ENCODE peak calls at places on chromosomes 16 and 17, in nine cellular contexts. J is thoracic aorta, X is tibial artery, I is neural progenitor cell, H is suprapubic skin, V is H9, L is ascending aorta, A is lower leg skin, Z is upper lobe of right lung. U is an unnamed sample.

GRCh38 chr17:37607637-37608368 is 1.4 kb downstream of the SYNRG start:
- DNase-seq in J (no peak), V (no peak), H (no peak), I (peak), A (no peak), Z (no peak), L (no peak), X (no peak), U (peak)

GRCh38 chr17:562174-562573 is 152.5 kb downstream of the VPS53 start:
- DNase-seq in L (no peak), A (no peak), V (no peak), I (no peak), X (no peak), H (no peak), J (no peak), Z (no peak), U (no peak)

GRCh38 chr17:47693667-47694017 is 319 bp upstream of the TBKBP1 start:
- DNase-seq in Z (no peak), A (no peak), J (no peak), V (no peak), X (no peak), L (no peak), H (no peak), I (no peak), U (no peak)

GRCh38 chr16:78705694-78706093 is 606.2 kb downstream of the WWOX start:
- DNase-seq in I (peak), V (no peak), X (no peak), L (no peak), A (no peak), Z (no peak), J (no peak), H (no peak), U (peak)

GRCh38 chr17:5531019-5531418 is 44.7 kb downstream of the MIS12 start:
- DNase-seq in X (no peak), I (no peak), V (no peak), A (no peak), L (no peak), Z (peak), J (no peak), H (peak), U (no peak)

GRCh38 chr16:4814542-4815173 is 12.2 kb upstream of the ROGDI start:
- DNase-seq in Z (no peak), A (no peak), J (no peak), H (no peak), L (no peak), I (no peak), X (no peak), V (no peak), U (no peak)

GRCh38 chr16:16083421-16084156 is 134.2 kb downstream of the ABCC1 start:
- DNase-seq in L (no peak), Z (no peak), I (no peak), J (no peak), A (no peak), X (no peak), H (no peak), V (no peak), U (no peak)

GRCh38 chr17:83046759-83047478 is 32.5 kb upstream of the METRNL start:
- DNase-seq in H (no peak), L (no peak), Z (no peak), A (no peak), X (no peak), V (no peak), J (no peak), I (no peak), U (no peak)

GRCh38 chr16:23578096-23578830 is 17.9 kb downstream of the NDUFAB1 start:
- DNase-seq in H (no peak), I (no peak), X (no peak), J (no peak), L (no peak), Z (no peak), A (no peak), V (no peak), U (no peak)

GRCh38 chr17:34609210-34609609 is 29.8 kb downstream of the TMEM132E start:
- DNase-seq in V (no peak), Z (no peak), H (no peak), J (no peak), L (no peak), A (no peak), I (no peak), X (no peak), U (no peak)

GRCh38 chr17:34237458-34237857 is 17.6 kb upstream of the CCL2 start:
- DNase-seq in V (no peak), L (no peak), Z (no peak), I (no peak), J (no peak), H (no peak), A (no peak), X (no peak), U (no peak)

GRCh38 chr16:31713945-31714898 is 159.4 kb upstream of the ZNF267 start:
- DNase-seq in Z (no peak), A (no peak), L (no peak), I (peak), H (no peak), J (no peak), X (no peak), V (peak), U (no peak)

GRCh38 chr17:34665150-34665802 is 85.9 kb downstream of the TMEM132E start:
- DNase-seq in J (no peak), L (no peak), Z (no peak), X (peak), A (no peak), H (no peak), V (peak), I (no peak), U (no peak)

GRCh38 chr17:20266806-20267458 is 200.4 kb downstream of the LGALS9B start:
- DNase-seq in J (peak), I (no peak), Z (no peak), A (no peak), H (no peak), L (peak), X (no peak), V (no peak), U (no peak)

GRCh38 chr17:66576473-66576872 is 258.4 kb upstream of the CACNG5 start:
- DNase-seq in J (no peak), Z (no peak), A (no peak), X (no peak), L (no peak), V (peak), I (no peak), H (peak), U (no peak)

GRCh38 chr17:48241131-48241591 is 133.6 kb downstream of the SNX11 start:
- DNase-seq in A (peak), L (no peak), X (no peak), Z (no peak), I (no peak), H (no peak), J (no peak), V (no peak), U (peak)

GRCh38 chr17:17783825-17784598 is 52.8 kb downstream of the SREBF1 start:
- DNase-seq in L (no peak), X (no peak), V (peak), Z (no peak), H (no peak), I (peak), A (peak), J (no peak), U (no peak)

GRCh38 chr16:11896776-11897175 is 19.0 kb downstream of the GSPT1 start:
- DNase-seq in Z (no peak), H (no peak), A (no peak), L (no peak), X (no peak), I (no peak), J (no peak), V (no peak), U (no peak)

GRCh38 chr17:76697702-76698465 is 12.9 kb downstream of the MXRA7 start:
- DNase-seq in H (no peak), X (peak), L (no peak), I (peak), Z (no peak), A (no peak), V (no peak), J (no peak), U (no peak)

GRCh38 chr17:17416007-17416399 is 60.8 kb upstream of the MED9 start:
- DNase-seq in A (no peak), J (no peak), X (no peak), L (no peak), I (peak), H (no peak), Z (no peak), V (peak), U (peak)

GRCh38 chr16:84174396-84174795 is 12.5 kb downstream of the TAF1C start:
- DNase-seq in X (no peak), H (no peak), V (no peak), Z (no peak), A (no peak), L (no peak), I (no peak), J (no peak), U (no peak)

GRCh38 chr17:57915980-57916757 is 39.0 kb downstream of the CUEDC1 start:
- DNase-seq in V (peak), X (no peak), L (no peak), H (no peak), Z (no peak), A (no peak), J (no peak), I (peak), U (no peak)

GRCh38 chr17:36936455-36936934 is 780 bp upstream of the LHX1 start:
- DNase-seq in X (no peak), L (no peak), J (no peak), V (peak), A (no peak), Z (no peak), I (peak), H (no peak), U (peak)

GRCh38 chr17:66930933-66931332 is 33.6 kb upstream of the CACNG4 start:
- DNase-seq in A (no peak), V (peak), H (no peak), I (no peak), X (no peak), Z (peak), J (no peak), L (no peak), U (no peak)

GRCh38 chr17:80892019-80892855 is 99.4 kb upstream of the CHMP6 start:
- DNase-seq in H (no peak), Z (no peak), V (no peak), L (no peak), A (peak), I (no peak), J (peak), X (peak), U (peak)
- TF ChIP-seq CTCF in H (no peak), Z (no peak), V (no peak), L (no peak), A (no peak), I (no peak), J (no peak), X (no peak), U (no peak)

DNA sequence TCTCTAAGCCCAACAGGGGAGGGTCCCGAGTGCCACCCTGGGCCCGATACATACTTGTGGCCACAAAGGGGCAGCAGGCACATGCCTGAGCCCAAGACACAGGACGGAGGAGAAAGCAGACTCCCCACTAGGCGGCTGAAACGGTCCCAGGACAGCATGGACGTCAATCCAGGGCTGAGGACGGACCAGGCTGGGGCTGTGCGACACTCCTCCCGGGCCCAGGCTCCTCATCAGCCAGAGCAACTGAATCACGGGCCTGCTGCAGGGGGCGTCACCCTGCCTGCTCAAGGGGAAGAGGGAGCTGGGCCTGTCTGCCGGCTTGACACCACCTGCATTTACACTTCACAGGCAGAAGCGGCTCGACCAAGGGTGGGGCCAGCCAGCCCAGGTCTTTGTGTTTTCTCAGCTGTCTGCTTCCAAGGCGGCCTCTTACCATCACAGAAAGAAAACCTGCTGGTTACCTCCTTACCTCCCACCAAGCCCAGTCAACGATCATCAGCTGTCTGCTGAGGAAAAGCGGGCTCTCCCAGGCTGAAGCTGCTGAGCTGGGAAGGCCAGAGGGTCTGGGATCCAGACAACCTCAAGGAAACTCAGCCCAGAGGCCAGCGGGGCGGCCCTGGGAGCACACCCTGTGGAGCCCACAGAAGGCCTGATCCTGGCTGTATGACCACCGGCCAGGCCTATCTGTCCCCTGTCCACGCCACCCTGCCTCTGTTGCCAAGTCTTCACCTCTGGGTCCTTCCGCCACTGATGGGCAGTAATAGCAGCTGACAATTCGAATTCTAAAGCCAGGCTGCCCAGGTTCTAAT is 26.4 kb downstream of the KIFC3 start:
- DNase-seq in A (no peak), Z (no peak), H (no peak), J (no peak), L (no peak), V (peak), I (peak), X (no peak), U (no peak)
- TF ChIP-seq CTCF in A (no peak), Z (no peak), H (no peak), J (no peak), L (no peak), V (peak), I (peak), X (no peak), U (peak)

DNA sequence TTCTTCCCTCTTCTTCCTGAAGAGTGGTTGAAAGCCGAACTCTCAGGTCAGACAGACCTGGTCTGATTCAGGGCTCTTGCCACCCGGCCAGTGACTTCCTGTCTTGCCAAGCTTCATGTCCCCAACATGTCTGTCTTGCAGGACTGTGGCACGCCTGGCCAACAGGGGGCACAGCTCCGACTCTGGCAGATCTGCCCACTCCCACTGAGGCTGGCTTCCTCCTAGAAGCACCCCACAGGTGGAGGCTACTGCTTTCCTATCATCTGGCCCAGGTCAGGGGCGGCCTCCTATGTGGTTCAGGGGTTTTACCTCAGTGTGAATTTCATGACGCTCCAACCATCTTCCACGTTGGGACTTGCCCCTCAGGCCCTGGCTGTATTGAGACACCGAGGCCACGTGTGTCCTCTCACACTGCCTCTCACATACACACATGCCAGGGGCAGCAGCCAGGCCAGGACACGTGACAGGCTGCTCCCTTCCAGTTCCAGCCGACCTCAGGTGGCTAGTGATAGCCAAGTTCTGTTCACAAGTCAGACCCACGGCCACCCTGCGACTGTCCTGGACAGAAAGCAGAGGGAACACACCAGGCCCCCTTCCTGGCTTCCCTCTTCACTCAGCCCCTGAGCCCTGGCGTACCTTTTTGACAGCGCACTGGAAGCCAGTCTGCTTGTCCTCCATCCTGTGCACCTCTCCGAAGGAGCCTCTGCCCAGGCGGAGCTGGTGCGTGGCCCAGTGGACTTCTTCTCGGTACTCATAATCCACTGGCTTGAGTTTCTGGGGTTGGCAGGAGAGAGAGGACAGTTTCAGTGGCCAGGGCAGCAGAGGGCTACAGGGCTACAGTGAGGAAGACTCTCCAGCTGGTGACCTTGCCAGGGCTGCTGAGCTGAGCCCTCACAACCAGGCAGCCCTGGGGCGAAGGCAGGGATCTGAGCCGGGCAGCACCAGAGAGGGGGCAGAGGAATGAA is 22.6 kb upstream of the SPATA32 start:
- DNase-seq in Z (peak), V (peak), L (no peak), I (peak), H (peak), J (no peak), A (peak), X (no peak), U (no peak)
- TF ChIP-seq CTCF in Z (peak), V (peak), L (no peak), I (peak), H (no peak), J (no peak), A (no peak), X (no peak), U (peak)

GRCh38 chr16:50448981-50449380 is 80.2 kb upstream of the BRD7 start:
- DNase-seq in X (peak), J (no peak), I (no peak), V (no peak), Z (no peak), A (no peak), H (no peak), L (peak), U (no peak)
- TF ChIP-seq CTCF in X (no peak), J (no peak), I (no peak), V (no peak), Z (no peak), A (no peak), H (no peak), L (no peak), U (no peak)

GRCh38 chr16:21646091-21646490 is 6.3 kb downstream of the IGSF6 start:
- DNase-seq in I (no peak), L (no peak), X (no peak), A (no peak), H (no peak), Z (no peak), V (no peak), J (no peak), U (no peak)
- TF ChIP-seq CTCF in I (no peak), L (no peak), X (no peak), A (no peak), H (no peak), Z (no peak), V (no peak), J (no peak), U (no peak)

GRCh38 chr16:71648921-71649320 is 22.9 kb downstream of the MARVELD3 start:
- DNase-seq in H (no peak), L (no peak), J (no peak), A (no peak), Z (no peak), V (no peak), I (peak), X (no peak), U (no peak)
- TF ChIP-seq CTCF in H (no peak), L (no peak), J (no peak), A (no peak), Z (peak), V (peak), I (peak), X (no peak), U (peak)

GRCh38 chr17:9537177-9537776 is 38.3 kb downstream of the STX8 start:
- DNase-seq in J (no peak), A (no peak), L (no peak), X (no peak), V (no peak), Z (no peak), I (peak), H (no peak), U (no peak)
- TF ChIP-seq CTCF in J (no peak), A (no peak), L (no peak), X (no peak), V (no peak), Z (no peak), I (no peak), H (no peak), U (no peak)

GRCh38 chr17:41402161-41402560 is 4.8 kb upstream of the KRT31 start:
- DNase-seq in J (no peak), X (no peak), H (no peak), I (no peak), L (peak), V (peak), A (no peak), Z (no peak), U (no peak)

GRCh38 chr17:41407226-41407625 is 9.8 kb upstream of the KRT31 start:
- DNase-seq in Z (no peak), I (no peak), J (no peak), X (no peak), H (no peak), A (no peak), L (peak), V (no peak), U (no peak)

GRCh38 chr17:41404024-41404651 is 6.7 kb upstream of the KRT31 start:
- DNase-seq in I (no peak), Z (no peak), A (no peak), V (no peak), H (no peak), X (no peak), J (no peak), L (peak), U (no peak)

GRCh38 chr17:41403409-41404023 is 6.1 kb upstream of the KRT31 start:
- DNase-seq in J (no peak), Z (no peak), V (no peak), X (no peak), L (no peak), I (no peak), A (no peak), H (no peak), U (no peak)

GRCh38 chr17:41406205-41406604 is 8.8 kb upstream of the KRT31 start:
- DNase-seq in V (no peak), A (no peak), L (peak), H (no peak), Z (no peak), J (no peak), I (peak), X (no peak), U (no peak)
- TF ChIP-seq CTCF in V (peak), A (no peak), L (no peak), H (no peak), Z (no peak), J (no peak), I (peak), X (no peak), U (no peak)

DNA sequence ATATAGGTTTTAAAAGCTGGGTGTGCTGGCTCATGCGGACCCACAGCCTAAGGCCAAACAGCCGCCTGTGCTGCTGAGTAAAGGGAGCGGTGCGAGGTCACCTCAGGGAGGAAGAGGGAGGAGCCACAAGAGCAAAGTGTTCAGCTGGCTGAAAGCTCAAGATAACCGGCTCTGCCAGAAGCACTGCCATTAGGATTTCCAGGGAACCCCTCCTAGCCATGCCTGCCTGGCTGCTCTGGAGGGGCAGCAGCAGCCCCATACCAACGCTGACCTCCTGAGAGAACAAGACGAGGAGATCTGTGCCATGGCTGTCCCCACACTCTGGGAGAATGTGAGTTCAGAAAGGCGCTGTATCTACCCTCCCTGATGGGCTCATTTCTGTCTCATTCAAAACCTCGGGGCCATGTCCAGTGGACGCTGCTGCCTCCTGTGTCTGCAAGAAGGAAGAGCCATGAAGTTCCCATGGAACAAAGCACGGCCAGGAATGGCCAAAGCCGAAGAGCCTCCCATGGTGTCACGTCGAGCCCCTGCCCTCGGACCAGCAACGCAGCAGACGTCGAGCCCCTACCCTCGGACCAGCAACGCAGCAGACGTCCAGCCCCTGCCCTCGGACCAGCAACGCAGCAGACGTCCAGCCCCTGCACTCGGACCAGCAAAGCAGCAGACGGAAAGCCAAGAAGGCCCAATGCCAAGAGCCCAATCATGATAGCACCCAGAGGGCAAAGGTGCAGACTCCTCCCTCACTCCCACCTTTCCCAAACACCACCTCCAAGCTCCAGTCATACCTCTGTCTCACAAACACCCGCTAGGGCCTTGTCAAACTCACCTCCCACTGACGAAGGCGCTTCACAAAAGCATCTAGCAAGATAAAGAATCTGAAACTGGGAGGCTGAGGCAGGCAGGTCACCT is 107.0 kb downstream of the ANKRD11 start:
- DNase-seq in V (peak), A (no peak), J (no peak), X (no peak), L (no peak), Z (peak), H (no peak), I (peak), U (peak)
- TF ChIP-seq CTCF in V (peak), A (no peak), J (no peak), X (no peak), L (no peak), Z (no peak), H (no peak), I (peak), U (no peak)

GRCh38 chr16:73565263-73565662 is 517.3 kb upstream of the ZFHX3 start:
- DNase-seq in L (no peak), X (no peak), Z (no peak), A (no peak), V (no peak), I (peak), H (no peak), J (no peak), U (no peak)
- TF ChIP-seq CTCF in L (peak), X (peak), Z (no peak), A (no peak), V (peak), I (peak), H (no peak), J (peak), U (no peak)

U was measured in GM13977.